ENCODE peak calls at places on chromosome 3, in nine cellular contexts. W, V, Z, E, S, T, M, G and N are unnamed samples.

GRCh38 chr3:134892317-134892716 is 97.3 kb downstream of the EPHB1 start:
- DNase-seq in M (peak), E (no peak), G (no peak), V (no peak), Z (no peak), S (no peak), T (no peak), W (no peak), N (no peak)

GRCh38 chr3:124260206-124260915 is 268.4 kb upstream of the ROPN1 start:
- DNase-seq in V (peak), M (no peak), W (no peak), T (peak), S (peak), E (no peak), Z (peak), G (no peak), N (peak)

GRCh38 chr3:25748189-25748588 is 35.1 kb downstream of the NGLY1 start:
- DNase-seq in E (no peak), V (no peak), G (no peak), S (no peak), W (no peak), M (peak), Z (no peak), T (no peak), N (no peak)

GRCh38 chr3:19231792-19232461 is 83.6 kb downstream of the KCNH8 start:
- DNase-seq in W (no peak), G (no peak), V (no peak), S (no peak), M (no peak), T (no peak), E (no peak), Z (no peak), N (no peak)

GRCh38 chr3:64207289-64208086 is 17.8 kb downstream of the PRICKLE2 start:
- DNase-seq in V (peak), G (no peak), S (peak), M (no peak), E (no peak), T (no peak), Z (no peak), W (no peak), N (peak)

GRCh38 chr3:41041457-41041856 is 157.8 kb upstream of the CTNNB1 start:
- DNase-seq in E (no peak), T (no peak), M (no peak), V (no peak), W (no peak), Z (no peak), S (no peak), G (no peak), N (no peak)

GRCh38 chr3:100954199-100954935 is 38.9 kb downstream of the ABI3BP start:
- DNase-seq in S (peak), W (no peak), V (peak), G (no peak), Z (no peak), T (no peak), E (no peak), M (no peak), N (no peak)

GRCh38 chr3:115217678-115218451 is 70.8 kb upstream of the ZBTB20 start:
- DNase-seq in T (peak), G (no peak), E (peak), Z (no peak), W (peak), V (peak), S (peak), M (peak), N (peak)

GRCh38 chr3:197226179-197226578 is 72.2 kb downstream of the DLG1 start:
- DNase-seq in E (no peak), G (no peak), W (no peak), V (no peak), M (peak), S (no peak), T (no peak), Z (no peak), N (no peak)

GRCh38 chr3:172367205-172368105 is 80.8 kb downstream of the GHSR start:
- DNase-seq in Z (no peak), G (no peak), S (no peak), V (peak), E (no peak), T (no peak), W (no peak), M (no peak), N (no peak)

GRCh38 chr3:17431004-17431403 is 311.4 kb downstream of the TBC1D5 start:
- DNase-seq in E (no peak), S (peak), V (peak), T (peak), W (no peak), Z (no peak), M (peak), G (no peak), N (no peak)
- TF ChIP-seq CTCF in E (no peak), S (peak), V (peak), T (peak), W (no peak), Z (peak), M (peak), G (no peak), N (peak)

DNA sequence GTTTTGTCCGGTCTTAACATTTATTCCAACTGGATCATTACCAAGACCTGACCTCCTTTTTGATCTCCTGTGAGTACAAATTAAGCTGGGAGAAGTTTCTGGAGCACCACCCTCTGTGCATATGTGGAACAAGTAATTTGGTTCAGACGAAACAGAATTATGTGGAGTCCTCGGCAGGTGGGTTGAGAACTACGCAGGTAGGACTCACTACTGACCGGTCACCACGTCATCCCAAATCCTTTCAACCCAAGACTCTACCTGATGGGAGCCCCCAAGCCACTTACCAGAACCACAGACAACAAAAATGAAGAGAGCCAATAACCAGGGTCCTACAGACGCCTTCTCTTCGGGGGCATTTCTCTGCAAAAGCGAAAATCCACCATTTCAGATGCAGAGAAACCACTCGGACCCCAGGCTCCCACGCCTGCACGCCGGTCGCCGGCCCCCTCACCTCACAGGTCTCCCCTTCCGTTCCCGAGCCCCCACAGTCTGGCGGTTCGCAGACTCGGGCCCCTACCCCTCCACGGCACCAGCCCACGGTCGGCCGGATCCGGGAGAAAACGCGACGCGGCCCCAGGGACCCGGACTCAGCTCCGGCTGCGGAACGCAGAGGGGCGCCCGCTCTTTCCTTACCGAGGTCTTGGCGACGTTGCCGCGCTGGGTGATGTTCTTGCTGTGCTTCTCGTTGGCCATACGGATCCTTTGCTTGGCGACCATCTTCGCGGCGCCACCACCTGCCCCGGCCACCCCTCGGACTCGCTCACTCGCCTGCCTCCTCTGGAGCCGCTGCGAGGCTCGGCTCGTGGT is 674 bp downstream of the SERP1 start:
- DNase-seq in V (peak), E (no peak), S (peak), T (peak), M (peak), W (no peak), Z (no peak), G (peak), N (no peak)
- TF ChIP-seq CTCF in V (no peak), E (no peak), S (peak), T (no peak), M (no peak), W (no peak), Z (no peak), G (no peak), N (no peak)

GRCh38 chr3:146817705-146818104 is 212.6 kb upstream of the PLSCR5 start:
- DNase-seq in G (no peak), Z (no peak), T (no peak), V (peak), E (no peak), S (peak), M (peak), W (no peak), N (peak)
- TF ChIP-seq CTCF in G (no peak), Z (no peak), T (no peak), V (peak), E (no peak), S (peak), M (peak), W (no peak), N (peak)

DNA sequence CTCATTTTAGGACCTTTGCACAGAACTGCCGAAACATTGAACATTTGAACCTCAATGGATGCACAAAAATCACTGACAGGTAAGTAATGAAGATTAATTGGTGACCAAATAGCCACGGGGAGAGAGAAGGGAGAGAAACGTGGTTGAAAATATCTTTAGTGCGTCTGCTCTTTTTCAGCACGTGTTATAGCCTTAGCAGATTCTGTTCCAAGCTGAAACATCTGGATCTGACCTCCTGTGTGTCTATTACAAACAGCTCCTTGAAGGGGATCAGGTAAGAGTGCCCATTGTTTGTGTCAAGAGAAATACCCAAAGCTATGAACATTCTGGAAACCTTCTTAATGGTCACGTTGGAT is 67.1 kb downstream of the UBP1 start:
- DNase-seq in W (no peak), S (no peak), M (no peak), V (no peak), T (no peak), G (no peak), E (no peak), Z (no peak), N (no peak)
- TF ChIP-seq CTCF in W (no peak), S (no peak), M (no peak), V (no peak), T (peak), G (no peak), E (no peak), Z (no peak), N (no peak)

GRCh38 chr3:195714380-195715011 is 6.3 kb upstream of the MUC20 start:
- DNase-seq in S (peak), W (no peak), Z (no peak), E (no peak), M (no peak), G (no peak), V (no peak), T (no peak), N (no peak)
- TF ChIP-seq CTCF in S (no peak), W (no peak), Z (no peak), E (no peak), M (no peak), G (no peak), V (no peak), T (no peak), N (no peak)

GRCh38 chr3:163328680-163329079 is 1749.6 kb downstream of the SI start:
- DNase-seq in G (no peak), M (peak), Z (no peak), S (no peak), W (no peak), V (no peak), E (no peak), T (no peak), N (no peak)
- TF ChIP-seq CTCF in G (no peak), M (peak), Z (no peak), S (no peak), W (no peak), V (no peak), E (no peak), T (no peak), N (no peak)

GRCh38 chr3:110881069-110881468 is 190.5 kb upstream of the NECTIN3 start:
- DNase-seq in G (no peak), M (peak), T (peak), S (peak), W (peak), V (peak), E (peak), Z (no peak), N (no peak)
- TF ChIP-seq CTCF in G (no peak), M (peak), T (peak), S (no peak), W (no peak), V (no peak), E (no peak), Z (no peak), N (no peak)